ENCODE peak calls at places on chromosomes 16 and 17, in eight cellular contexts. One of them, this sample, is unnamed.

GRCh38 chr17:59668816-59669215 is 38.4 kb downstream of the PTRH2 start:
- DNase-seq in psoas muscle: no peak
- DNase-seq in HEK293T: no peak
- DNase-seq in AG10803: peak; percentile 97
- DNase-seq in activated CD4-positive, alpha-beta memory T cell treated with anti-CD3 and anti-CD28 coated beads, Interleukin-2, amount 10 ng/mL, durations not matched to agents 7 days and 5 days: no peak
- DNase-seq in Calu3: no peak
- DNase-seq in stimulated activated CD8-positive, alpha-beta memory T cell treated with anti-CD3 and anti-CD28 coated beads, Interleukin-2, amount 100 ng/mL, for 48 hours: no peak
- DNase-seq in AG04450: peak; percentile 91
- DNase-seq in this sample: no peak

GRCh38 chr16:86836503-86837125 is 258.3 kb downstream of the FOXL1 start:
- DNase-seq in HEK293T: no peak
- DNase-seq in AG10803: peak; percentile 95
- DNase-seq in AG04450: peak; percentile 59
- DNase-seq in activated CD4-positive, alpha-beta memory T cell treated with anti-CD3 and anti-CD28 coated beads, Interleukin-2, amount 10 ng/mL, durations not matched to agents 7 days and 5 days: no peak
- DNase-seq in psoas muscle: no peak
- DNase-seq in Calu3: no peak
- DNase-seq in stimulated activated CD8-positive, alpha-beta memory T cell treated with anti-CD3 and anti-CD28 coated beads, Interleukin-2, amount 100 ng/mL, for 48 hours: no peak
- DNase-seq in this sample: no peak

GRCh38 chr16:49183911-49184310 is 97.7 kb downstream of the CBLN1 start:
- DNase-seq in psoas muscle: no peak
- DNase-seq in AG04450: no peak
- DNase-seq in stimulated activated CD8-positive, alpha-beta memory T cell treated with anti-CD3 and anti-CD28 coated beads, Interleukin-2, amount 100 ng/mL, for 48 hours: no peak
- DNase-seq in Calu3: peak; percentile 7
- DNase-seq in AG10803: no peak
- DNase-seq in activated CD4-positive, alpha-beta memory T cell treated with anti-CD3 and anti-CD28 coated beads, Interleukin-2, amount 10 ng/mL, durations not matched to agents 7 days and 5 days: no peak
- DNase-seq in HEK293T: peak; percentile 48
- DNase-seq in this sample: peak; percentile 64

GRCh38 chr16:8355714-8356113 is 234.6 kb downstream of the TMEM114 start:
- DNase-seq in activated CD4-positive, alpha-beta memory T cell treated with anti-CD3 and anti-CD28 coated beads, Interleukin-2, amount 10 ng/mL, durations not matched to agents 7 days and 5 days: no peak
- DNase-seq in stimulated activated CD8-positive, alpha-beta memory T cell treated with anti-CD3 and anti-CD28 coated beads, Interleukin-2, amount 100 ng/mL, for 48 hours: no peak
- DNase-seq in Calu3: no peak
- DNase-seq in HEK293T: no peak
- DNase-seq in psoas muscle: no peak
- DNase-seq in AG10803: no peak
- DNase-seq in AG04450: no peak
- DNase-seq in this sample: no peak

GRCh38 chr17:1590747-1591473 is 28.3 kb upstream of the PITPNA start:
- DNase-seq in AG04450: no peak
- DNase-seq in stimulated activated CD8-positive, alpha-beta memory T cell treated with anti-CD3 and anti-CD28 coated beads, Interleukin-2, amount 100 ng/mL, for 48 hours: no peak
- DNase-seq in Calu3: no peak
- DNase-seq in activated CD4-positive, alpha-beta memory T cell treated with anti-CD3 and anti-CD28 coated beads, Interleukin-2, amount 10 ng/mL, durations not matched to agents 7 days and 5 days: no peak
- DNase-seq in AG10803: no peak
- DNase-seq in HEK293T: no peak
- DNase-seq in psoas muscle: no peak
- DNase-seq in this sample: no peak

GRCh38 chr16:89038811-89039735 is 54.6 kb upstream of the ACSF3 start:
- DNase-seq in Calu3: no peak
- DNase-seq in AG04450: no peak
- DNase-seq in psoas muscle: peak; percentile 3
- DNase-seq in AG10803: no peak
- DNase-seq in activated CD4-positive, alpha-beta memory T cell treated with anti-CD3 and anti-CD28 coated beads, Interleukin-2, amount 10 ng/mL, durations not matched to agents 7 days and 5 days: no peak
- DNase-seq in stimulated activated CD8-positive, alpha-beta memory T cell treated with anti-CD3 and anti-CD28 coated beads, Interleukin-2, amount 100 ng/mL, for 48 hours: no peak
- DNase-seq in HEK293T: no peak
- DNase-seq in this sample: no peak

GRCh38 chr17:54956802-54957201 is 11.7 kb downstream of the COX11 start:
- DNase-seq in HEK293T: no peak
- DNase-seq in activated CD4-positive, alpha-beta memory T cell treated with anti-CD3 and anti-CD28 coated beads, Interleukin-2, amount 10 ng/mL, durations not matched to agents 7 days and 5 days: no peak
- DNase-seq in AG04450: no peak
- DNase-seq in psoas muscle: no peak
- DNase-seq in Calu3: no peak
- DNase-seq in AG10803: no peak
- DNase-seq in stimulated activated CD8-positive, alpha-beta memory T cell treated with anti-CD3 and anti-CD28 coated beads, Interleukin-2, amount 100 ng/mL, for 48 hours: no peak
- DNase-seq in this sample: no peak

GRCh38 chr16:8026450-8026849 is 563.9 kb downstream of the TMEM114 start:
- DNase-seq in activated CD4-positive, alpha-beta memory T cell treated with anti-CD3 and anti-CD28 coated beads, Interleukin-2, amount 10 ng/mL, durations not matched to agents 7 days and 5 days: no peak
- DNase-seq in Calu3: no peak
- DNase-seq in AG04450: no peak
- DNase-seq in stimulated activated CD8-positive, alpha-beta memory T cell treated with anti-CD3 and anti-CD28 coated beads, Interleukin-2, amount 100 ng/mL, for 48 hours: no peak
- DNase-seq in psoas muscle: no peak
- DNase-seq in AG10803: no peak
- DNase-seq in HEK293T: no peak
- DNase-seq in this sample: no peak

GRCh38 chr16:61182416-61182815 is 853.8 kb downstream of the CDH8 start:
- DNase-seq in Calu3: no peak
- DNase-seq in AG10803: no peak
- DNase-seq in HEK293T: no peak
- DNase-seq in stimulated activated CD8-positive, alpha-beta memory T cell treated with anti-CD3 and anti-CD28 coated beads, Interleukin-2, amount 100 ng/mL, for 48 hours: no peak
- DNase-seq in activated CD4-positive, alpha-beta memory T cell treated with anti-CD3 and anti-CD28 coated beads, Interleukin-2, amount 10 ng/mL, durations not matched to agents 7 days and 5 days: no peak
- DNase-seq in AG04450: no peak
- DNase-seq in psoas muscle: no peak
- DNase-seq in this sample: no peak

GRCh38 chr17:51848451-51848850 is 310.1 kb downstream of the CA10 start:
- DNase-seq in AG04450: no peak
- DNase-seq in Calu3: no peak
- DNase-seq in psoas muscle: no peak
- DNase-seq in AG10803: no peak
- DNase-seq in HEK293T: no peak
- DNase-seq in activated CD4-positive, alpha-beta memory T cell treated with anti-CD3 and anti-CD28 coated beads, Interleukin-2, amount 10 ng/mL, durations not matched to agents 7 days and 5 days: no peak
- DNase-seq in stimulated activated CD8-positive, alpha-beta memory T cell treated with anti-CD3 and anti-CD28 coated beads, Interleukin-2, amount 100 ng/mL, for 48 hours: no peak
- DNase-seq in this sample: no peak

GRCh38 chr16:58882292-58882691 is 148.2 kb upstream of the GOT2 start:
- DNase-seq in AG10803: no peak
- DNase-seq in AG04450: no peak
- DNase-seq in Calu3: no peak
- DNase-seq in psoas muscle: no peak
- DNase-seq in HEK293T: no peak
- DNase-seq in activated CD4-positive, alpha-beta memory T cell treated with anti-CD3 and anti-CD28 coated beads, Interleukin-2, amount 10 ng/mL, durations not matched to agents 7 days and 5 days: no peak
- DNase-seq in stimulated activated CD8-positive, alpha-beta memory T cell treated with anti-CD3 and anti-CD28 coated beads, Interleukin-2, amount 100 ng/mL, for 48 hours: no peak
- DNase-seq in this sample: no peak

GRCh38 chr16:14120335-14120734 is 49.2 kb downstream of the MRTFB start:
- DNase-seq in activated CD4-positive, alpha-beta memory T cell treated with anti-CD3 and anti-CD28 coated beads, Interleukin-2, amount 10 ng/mL, durations not matched to agents 7 days and 5 days: no peak
- DNase-seq in Calu3: no peak
- DNase-seq in AG04450: no peak
- DNase-seq in AG10803: no peak
- DNase-seq in psoas muscle: no peak
- DNase-seq in HEK293T: no peak
- DNase-seq in stimulated activated CD8-positive, alpha-beta memory T cell treated with anti-CD3 and anti-CD28 coated beads, Interleukin-2, amount 100 ng/mL, for 48 hours: no peak
- DNase-seq in this sample: no peak

GRCh38 chr16:333406-334094 is 19.0 kb downstream of the AXIN1 start:
- DNase-seq in AG04450: no peak
- DNase-seq in psoas muscle: no peak
- DNase-seq in stimulated activated CD8-positive, alpha-beta memory T cell treated with anti-CD3 and anti-CD28 coated beads, Interleukin-2, amount 100 ng/mL, for 48 hours: no peak
- DNase-seq in activated CD4-positive, alpha-beta memory T cell treated with anti-CD3 and anti-CD28 coated beads, Interleukin-2, amount 10 ng/mL, durations not matched to agents 7 days and 5 days: no peak
- DNase-seq in HEK293T: no peak
- DNase-seq in Calu3: no peak
- DNase-seq in AG10803: no peak
- DNase-seq in this sample: no peak

GRCh38 chr16:4488486-4488967 is 12.3 kb downstream of the HMOX2 start:
- DNase-seq in Calu3: no peak
- DNase-seq in AG04450: no peak
- DNase-seq in psoas muscle: no peak
- DNase-seq in HEK293T: no peak
- DNase-seq in stimulated activated CD8-positive, alpha-beta memory T cell treated with anti-CD3 and anti-CD28 coated beads, Interleukin-2, amount 100 ng/mL, for 48 hours: no peak
- DNase-seq in AG10803: peak; percentile 18
- DNase-seq in activated CD4-positive, alpha-beta memory T cell treated with anti-CD3 and anti-CD28 coated beads, Interleukin-2, amount 10 ng/mL, durations not matched to agents 7 days and 5 days: peak; percentile 33
- DNase-seq in this sample: no peak

GRCh38 chr16:84571506-84571905 is 46.4 kb downstream of the COTL1 start:
- DNase-seq in stimulated activated CD8-positive, alpha-beta memory T cell treated with anti-CD3 and anti-CD28 coated beads, Interleukin-2, amount 100 ng/mL, for 48 hours: no peak
- DNase-seq in activated CD4-positive, alpha-beta memory T cell treated with anti-CD3 and anti-CD28 coated beads, Interleukin-2, amount 10 ng/mL, durations not matched to agents 7 days and 5 days: no peak
- DNase-seq in Calu3: no peak
- DNase-seq in psoas muscle: no peak
- DNase-seq in AG04450: no peak
- DNase-seq in AG10803: no peak
- DNase-seq in HEK293T: no peak
- DNase-seq in this sample: no peak

GRCh38 chr17:48012151-48012520 is 25.5 kb downstream of the COPZ2 start:
- DNase-seq in Calu3: peak; percentile 64
- DNase-seq in AG10803: peak; percentile 30
- DNase-seq in activated CD4-positive, alpha-beta memory T cell treated with anti-CD3 and anti-CD28 coated beads, Interleukin-2, amount 10 ng/mL, durations not matched to agents 7 days and 5 days: peak; percentile 77
- DNase-seq in HEK293T: peak; percentile 81
- DNase-seq in psoas muscle: peak; percentile 30
- DNase-seq in AG04450: no peak
- DNase-seq in stimulated activated CD8-positive, alpha-beta memory T cell treated with anti-CD3 and anti-CD28 coated beads, Interleukin-2, amount 100 ng/mL, for 48 hours: peak; percentile 61
- DNase-seq in this sample: peak; percentile 89

GRCh38 chr17:17570207-17570797 is 21.2 kb downstream of the PEMT start:
- DNase-seq in activated CD4-positive, alpha-beta memory T cell treated with anti-CD3 and anti-CD28 coated beads, Interleukin-2, amount 10 ng/mL, durations not matched to agents 7 days and 5 days: no peak
- DNase-seq in HEK293T: peak; percentile 23
- DNase-seq in AG10803: no peak
- DNase-seq in Calu3: peak; percentile 61
- DNase-seq in stimulated activated CD8-positive, alpha-beta memory T cell treated with anti-CD3 and anti-CD28 coated beads, Interleukin-2, amount 100 ng/mL, for 48 hours: no peak
- DNase-seq in psoas muscle: peak; percentile 53
- DNase-seq in AG04450: no peak
- DNase-seq in this sample: no peak

GRCh38 chr16:85898521-85899442 is at the start of gene IRF8:
- DNase-seq in psoas muscle: peak; percentile 62
- DNase-seq in activated CD4-positive, alpha-beta memory T cell treated with anti-CD3 and anti-CD28 coated beads, Interleukin-2, amount 10 ng/mL, durations not matched to agents 7 days and 5 days: peak; percentile 56
- DNase-seq in Calu3: peak; percentile 68
- DNase-seq in AG04450: no peak
- DNase-seq in HEK293T: peak; percentile 87
- DNase-seq in stimulated activated CD8-positive, alpha-beta memory T cell treated with anti-CD3 and anti-CD28 coated beads, Interleukin-2, amount 100 ng/mL, for 48 hours: peak; percentile 81
- DNase-seq in AG10803: no peak
- DNase-seq in this sample: peak; percentile 92

GRCh38 chr16:2817496-2818277 is 650 bp downstream of the PRSS21 start:
- DNase-seq in HEK293T: no peak
- DNase-seq in AG04450: no peak
- DNase-seq in stimulated activated CD8-positive, alpha-beta memory T cell treated with anti-CD3 and anti-CD28 coated beads, Interleukin-2, amount 100 ng/mL, for 48 hours: no peak
- DNase-seq in AG10803: no peak
- DNase-seq in psoas muscle: no peak
- DNase-seq in activated CD4-positive, alpha-beta memory T cell treated with anti-CD3 and anti-CD28 coated beads, Interleukin-2, amount 10 ng/mL, durations not matched to agents 7 days and 5 days: no peak
- DNase-seq in Calu3: no peak
- DNase-seq in this sample: peak; percentile 51

GRCh38 chr17:74868251-74868907 is 4.4 kb downstream of the FDXR start:
- DNase-seq in psoas muscle: no peak
- DNase-seq in HEK293T: no peak
- DNase-seq in Calu3: no peak
- DNase-seq in activated CD4-positive, alpha-beta memory T cell treated with anti-CD3 and anti-CD28 coated beads, Interleukin-2, amount 10 ng/mL, durations not matched to agents 7 days and 5 days: no peak
- DNase-seq in stimulated activated CD8-positive, alpha-beta memory T cell treated with anti-CD3 and anti-CD28 coated beads, Interleukin-2, amount 100 ng/mL, for 48 hours: no peak
- DNase-seq in AG10803: no peak
- DNase-seq in AG04450: no peak
- DNase-seq in this sample: no peak

GRCh38 chr17:67639997-67640396 is 77.7 kb upstream of the NOL11 start:
- DNase-seq in stimulated activated CD8-positive, alpha-beta memory T cell treated with anti-CD3 and anti-CD28 coated beads, Interleukin-2, amount 100 ng/mL, for 48 hours: no peak
- DNase-seq in activated CD4-positive, alpha-beta memory T cell treated with anti-CD3 and anti-CD28 coated beads, Interleukin-2, amount 10 ng/mL, durations not matched to agents 7 days and 5 days: no peak
- DNase-seq in HEK293T: no peak
- DNase-seq in Calu3: no peak
- DNase-seq in AG10803: no peak
- DNase-seq in psoas muscle: no peak
- DNase-seq in AG04450: no peak
- DNase-seq in this sample: no peak

GRCh38 chr16:66176731-66177130 is 189.8 kb upstream of the CDH5 start:
- DNase-seq in HEK293T: no peak
- DNase-seq in activated CD4-positive, alpha-beta memory T cell treated with anti-CD3 and anti-CD28 coated beads, Interleukin-2, amount 10 ng/mL, durations not matched to agents 7 days and 5 days: no peak
- DNase-seq in Calu3: no peak
- DNase-seq in AG10803: no peak
- DNase-seq in AG04450: no peak
- DNase-seq in psoas muscle: no peak
- DNase-seq in stimulated activated CD8-positive, alpha-beta memory T cell treated with anti-CD3 and anti-CD28 coated beads, Interleukin-2, amount 100 ng/mL, for 48 hours: no peak
- DNase-seq in this sample: no peak

GRCh38 chr16:89453662-89454321 is 36.6 kb downstream of the ANKRD11 start:
- DNase-seq in activated CD4-positive, alpha-beta memory T cell treated with anti-CD3 and anti-CD28 coated beads, Interleukin-2, amount 10 ng/mL, durations not matched to agents 7 days and 5 days: peak; percentile 22
- DNase-seq in stimulated activated CD8-positive, alpha-beta memory T cell treated with anti-CD3 and anti-CD28 coated beads, Interleukin-2, amount 100 ng/mL, for 48 hours: no peak
- DNase-seq in Calu3: no peak
- DNase-seq in HEK293T: peak; percentile 41
- DNase-seq in AG04450: no peak
- DNase-seq in psoas muscle: peak; percentile 42
- DNase-seq in AG10803: no peak
- DNase-seq in this sample: no peak

GRCh38 chr16:62033065-62033464 is 3.2 kb downstream of the CDH8 start:
- DNase-seq in AG04450: no peak
- DNase-seq in psoas muscle: no peak
- DNase-seq in stimulated activated CD8-positive, alpha-beta memory T cell treated with anti-CD3 and anti-CD28 coated beads, Interleukin-2, amount 100 ng/mL, for 48 hours: no peak
- DNase-seq in HEK293T: no peak
- DNase-seq in AG10803: no peak
- DNase-seq in activated CD4-positive, alpha-beta memory T cell treated with anti-CD3 and anti-CD28 coated beads, Interleukin-2, amount 10 ng/mL, durations not matched to agents 7 days and 5 days: no peak
- DNase-seq in Calu3: no peak
- DNase-seq in this sample: no peak

GRCh38 chr17:76077582-76078110 is 1.3 kb upstream of the ZACN start:
- DNase-seq in activated CD4-positive, alpha-beta memory T cell treated with anti-CD3 and anti-CD28 coated beads, Interleukin-2, amount 10 ng/mL, durations not matched to agents 7 days and 5 days: no peak
- DNase-seq in AG04450: no peak
- DNase-seq in HEK293T: no peak
- DNase-seq in Calu3: no peak
- DNase-seq in stimulated activated CD8-positive, alpha-beta memory T cell treated with anti-CD3 and anti-CD28 coated beads, Interleukin-2, amount 100 ng/mL, for 48 hours: no peak
- DNase-seq in psoas muscle: no peak
- DNase-seq in AG10803: no peak
- DNase-seq in this sample: peak; percentile 39

GRCh38 chr17:17455173-17455572 is 21.6 kb upstream of the MED9 start:
- DNase-seq in AG04450: no peak
- DNase-seq in AG10803: no peak
- DNase-seq in activated CD4-positive, alpha-beta memory T cell treated with anti-CD3 and anti-CD28 coated beads, Interleukin-2, amount 10 ng/mL, durations not matched to agents 7 days and 5 days: no peak
- DNase-seq in stimulated activated CD8-positive, alpha-beta memory T cell treated with anti-CD3 and anti-CD28 coated beads, Interleukin-2, amount 100 ng/mL, for 48 hours: no peak
- DNase-seq in HEK293T: no peak
- DNase-seq in psoas muscle: no peak
- DNase-seq in Calu3: no peak
- DNase-seq in this sample: no peak

GRCh38 chr17:19650826-19651225 is 2.3 kb downstream of the ALDH3A2 start:
- DNase-seq in AG10803: peak; percentile 15
- DNase-seq in HEK293T: no peak
- DNase-seq in psoas muscle: no peak
- DNase-seq in stimulated activated CD8-positive, alpha-beta memory T cell treated with anti-CD3 and anti-CD28 coated beads, Interleukin-2, amount 100 ng/mL, for 48 hours: no peak
- DNase-seq in Calu3: no peak
- DNase-seq in activated CD4-positive, alpha-beta memory T cell treated with anti-CD3 and anti-CD28 coated beads, Interleukin-2, amount 10 ng/mL, durations not matched to agents 7 days and 5 days: no peak
- DNase-seq in AG04450: no peak
- DNase-seq in this sample: no peak

GRCh38 chr17:7742729-7743128 is 25.2 kb downstream of the DNAH2 start:
- DNase-seq in HEK293T: no peak
- DNase-seq in AG10803: no peak
- DNase-seq in stimulated activated CD8-positive, alpha-beta memory T cell treated with anti-CD3 and anti-CD28 coated beads, Interleukin-2, amount 100 ng/mL, for 48 hours: no peak
- DNase-seq in AG04450: no peak
- DNase-seq in Calu3: no peak
- DNase-seq in psoas muscle: no peak
- DNase-seq in activated CD4-positive, alpha-beta memory T cell treated with anti-CD3 and anti-CD28 coated beads, Interleukin-2, amount 10 ng/mL, durations not matched to agents 7 days and 5 days: no peak
- DNase-seq in this sample: no peak

GRCh38 chr16:84453061-84453752 is 51.3 kb downstream of the MEAK7 start:
- DNase-seq in stimulated activated CD8-positive, alpha-beta memory T cell treated with anti-CD3 and anti-CD28 coated beads, Interleukin-2, amount 100 ng/mL, for 48 hours: no peak
- DNase-seq in HEK293T: no peak
- DNase-seq in AG04450: no peak
- DNase-seq in activated CD4-positive, alpha-beta memory T cell treated with anti-CD3 and anti-CD28 coated beads, Interleukin-2, amount 10 ng/mL, durations not matched to agents 7 days and 5 days: no peak
- DNase-seq in Calu3: no peak
- DNase-seq in psoas muscle: no peak
- DNase-seq in AG10803: no peak
- DNase-seq in this sample: no peak

GRCh38 chr17:32488177-32488542 is 1.4 kb downstream of the CDK5R1 start:
- DNase-seq in Calu3: no peak
- DNase-seq in psoas muscle: no peak
- DNase-seq in AG04450: no peak
- DNase-seq in stimulated activated CD8-positive, alpha-beta memory T cell treated with anti-CD3 and anti-CD28 coated beads, Interleukin-2, amount 100 ng/mL, for 48 hours: no peak
- DNase-seq in AG10803: no peak
- DNase-seq in HEK293T: no peak
- DNase-seq in activated CD4-positive, alpha-beta memory T cell treated with anti-CD3 and anti-CD28 coated beads, Interleukin-2, amount 10 ng/mL, durations not matched to agents 7 days and 5 days: no peak
- DNase-seq in this sample: no peak

GRCh38 chr17:43546317-43547188 is at the start of gene ETV4:
- DNase-seq in activated CD4-positive, alpha-beta memory T cell treated with anti-CD3 and anti-CD28 coated beads, Interleukin-2, amount 10 ng/mL, durations not matched to agents 7 days and 5 days: peak; percentile 94
- DNase-seq in AG10803: peak; percentile 83
- DNase-seq in HEK293T: peak; percentile 90
- DNase-seq in psoas muscle: peak; percentile 91
- DNase-seq in AG04450: peak; percentile 78
- DNase-seq in stimulated activated CD8-positive, alpha-beta memory T cell treated with anti-CD3 and anti-CD28 coated beads, Interleukin-2, amount 100 ng/mL, for 48 hours: peak; percentile 92
- DNase-seq in Calu3: peak; percentile 99
- DNase-seq in this sample: peak; percentile 87

GRCh38 chr17:33082529-33083148 is 91.0 kb downstream of the SPACA3 start:
- DNase-seq in stimulated activated CD8-positive, alpha-beta memory T cell treated with anti-CD3 and anti-CD28 coated beads, Interleukin-2, amount 100 ng/mL, for 48 hours: no peak
- DNase-seq in Calu3: no peak
- DNase-seq in HEK293T: no peak
- DNase-seq in AG04450: no peak
- DNase-seq in activated CD4-positive, alpha-beta memory T cell treated with anti-CD3 and anti-CD28 coated beads, Interleukin-2, amount 10 ng/mL, durations not matched to agents 7 days and 5 days: no peak
- DNase-seq in AG10803: no peak
- DNase-seq in psoas muscle: no peak
- DNase-seq in this sample: no peak

GRCh38 chr17:61837175-61838051 is 25.9 kb downstream of the BRIP1 start:
- DNase-seq in AG10803: peak; percentile 73
- DNase-seq in activated CD4-positive, alpha-beta memory T cell treated with anti-CD3 and anti-CD28 coated beads, Interleukin-2, amount 10 ng/mL, durations not matched to agents 7 days and 5 days: peak; percentile 59
- DNase-seq in HEK293T: peak; percentile 48
- DNase-seq in psoas muscle: peak; percentile 21
- DNase-seq in AG04450: peak; percentile 45
- DNase-seq in stimulated activated CD8-positive, alpha-beta memory T cell treated with anti-CD3 and anti-CD28 coated beads, Interleukin-2, amount 100 ng/mL, for 48 hours: peak; percentile 7
- DNase-seq in Calu3: peak; percentile 39
- DNase-seq in this sample: peak; percentile 76

GRCh38 chr16:84479716-84480450 is 24.6 kb downstream of the MEAK7 start:
- DNase-seq in HEK293T: no peak
- DNase-seq in Calu3: no peak
- DNase-seq in psoas muscle: no peak
- DNase-seq in activated CD4-positive, alpha-beta memory T cell treated with anti-CD3 and anti-CD28 coated beads, Interleukin-2, amount 10 ng/mL, durations not matched to agents 7 days and 5 days: no peak
- DNase-seq in stimulated activated CD8-positive, alpha-beta memory T cell treated with anti-CD3 and anti-CD28 coated beads, Interleukin-2, amount 100 ng/mL, for 48 hours: no peak
- DNase-seq in AG04450: no peak
- DNase-seq in AG10803: no peak
- DNase-seq in this sample: no peak